ENCODE peak calls at places on chromosomes 2 and 18, in five cellular contexts. B, Z, Y, D and G are unnamed samples.

GRCh38 chr18:48983793-48984437 is 33.1 kb upstream of the SMAD7 start:
- DNase-seq in Z (no peak), Y (peak), D (no peak), B (peak), G (no peak)

GRCh38 chr2:241842620-241843211 is 16.0 kb downstream of the PDCD1 start:
- DNase-seq in D (no peak), Z (no peak), Y (no peak), B (peak), G (peak)

GRCh38 chr2:128284841-128285240 is 33.8 kb downstream of the HS6ST1 start:
- DNase-seq in Y (no peak), D (no peak), B (no peak), Z (no peak), G (no peak)

GRCh38 chr2:11160731-11161455 is 5.6 kb downstream of the SLC66A3 start:
- DNase-seq in Y (no peak), D (no peak), B (no peak), Z (no peak), G (no peak)

GRCh38 chr2:22377251-22377650 is 1007.7 kb upstream of the KLHL29 start:
- DNase-seq in Z (no peak), Y (no peak), B (no peak), D (peak), G (no peak)

GRCh38 chr2:115165529-115166109 is 723.2 kb downstream of the DPP10 start:
- DNase-seq in Z (peak), D (peak), Y (peak), B (no peak), G (peak)

GRCh38 chr2:206642075-206643025 is at the start of gene FAM237A:
- DNase-seq in B (peak), Z (peak), D (peak), Y (peak), G (peak)

GRCh38 chr2:96247009-96247408 is 18.8 kb downstream of the TMEM127 start:
- DNase-seq in D (peak), Z (no peak), Y (no peak), B (no peak), G (no peak)

GRCh38 chr2:71833855-71834554 is 313.7 kb downstream of the CYP26B1 start:
- DNase-seq in Z (no peak), B (peak), Y (no peak), D (no peak), G (peak)

GRCh38 chr2:240344904-240345303 is 90.6 kb upstream of the GPC1 start:
- DNase-seq in Y (no peak), B (no peak), D (no peak), Z (no peak), G (peak)

GRCh38 chr2:169815849-169816248 is 8.9 kb downstream of the METTL5 start:
- DNase-seq in Z (no peak), D (no peak), B (no peak), Y (peak), G (no peak)

GRCh38 chr2:187263675-187264580 is 184.1 kb downstream of the CALCRL start:
- DNase-seq in Z (no peak), Y (no peak), D (peak), B (peak), G (no peak)

GRCh38 chr18:73715228-73715670 is 432.4 kb downstream of the FBXO15 start:
- DNase-seq in B (no peak), D (no peak), Z (no peak), Y (peak), G (peak)

GRCh38 chr2:100013892-100014677 is 128.3 kb downstream of the AFF3 start:
- DNase-seq in B (peak), D (peak), Y (peak), Z (peak), G (peak)

GRCh38 chr2:161178756-161179155 is 18.5 kb downstream of the TANK start:
- DNase-seq in B (no peak), Z (no peak), D (peak), Y (no peak), G (no peak)

GRCh38 chr18:59881728-59882685 is 17.8 kb upstream of the PMAIP1 start:
- DNase-seq in Y (peak), B (no peak), D (peak), Z (no peak), G (no peak)

GRCh38 chr2:10220516-10221391 is 82.0 kb upstream of the HPCAL1 start:
- DNase-seq in Y (peak), D (no peak), Z (no peak), B (no peak), G (peak)

GRCh38 chr2:133789743-133790142 is 221.5 kb upstream of the NCKAP5 start:
- DNase-seq in B (no peak), Y (no peak), Z (no peak), D (peak), G (no peak)
- H3K4me2 ChIP-seq in B (no peak), Y (no peak), Z (no peak), D (no peak), G (no peak)

GRCh38 chr2:116645155-116645554 is 1169.3 kb upstream of the DDX18 start:
- DNase-seq in Z (no peak), D (no peak), B (no peak), Y (no peak), G (no peak)
- H3K4ac ChIP-seq in Z (no peak), D (no peak), B (no peak), Y (no peak), G (no peak)

DNA sequence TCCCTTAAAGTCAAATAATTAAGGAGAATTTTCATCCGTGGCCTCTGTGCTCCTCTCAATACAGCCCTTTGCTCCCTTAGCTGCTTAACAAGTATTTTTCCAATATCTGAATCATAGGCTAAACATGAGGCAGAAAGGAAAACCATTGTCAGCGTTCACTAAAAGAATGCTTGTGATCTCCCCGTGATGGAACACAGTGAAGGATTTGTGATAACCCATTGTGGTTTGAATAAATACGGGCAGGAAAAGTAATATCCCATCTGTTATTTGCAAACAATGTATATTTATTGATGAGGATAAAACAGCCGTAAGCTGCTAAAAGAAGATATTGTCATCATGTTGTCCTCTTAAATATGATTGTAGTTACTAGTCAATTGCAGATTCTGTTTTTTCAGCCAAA is 258.1 kb downstream of the NAPG start:
- DNase-seq in Y (no peak), B (no peak), Z (no peak), D (no peak), G (no peak)
- H3K4me2 ChIP-seq in Y (no peak), B (no peak), Z (no peak), D (no peak), G (no peak)

DNA sequence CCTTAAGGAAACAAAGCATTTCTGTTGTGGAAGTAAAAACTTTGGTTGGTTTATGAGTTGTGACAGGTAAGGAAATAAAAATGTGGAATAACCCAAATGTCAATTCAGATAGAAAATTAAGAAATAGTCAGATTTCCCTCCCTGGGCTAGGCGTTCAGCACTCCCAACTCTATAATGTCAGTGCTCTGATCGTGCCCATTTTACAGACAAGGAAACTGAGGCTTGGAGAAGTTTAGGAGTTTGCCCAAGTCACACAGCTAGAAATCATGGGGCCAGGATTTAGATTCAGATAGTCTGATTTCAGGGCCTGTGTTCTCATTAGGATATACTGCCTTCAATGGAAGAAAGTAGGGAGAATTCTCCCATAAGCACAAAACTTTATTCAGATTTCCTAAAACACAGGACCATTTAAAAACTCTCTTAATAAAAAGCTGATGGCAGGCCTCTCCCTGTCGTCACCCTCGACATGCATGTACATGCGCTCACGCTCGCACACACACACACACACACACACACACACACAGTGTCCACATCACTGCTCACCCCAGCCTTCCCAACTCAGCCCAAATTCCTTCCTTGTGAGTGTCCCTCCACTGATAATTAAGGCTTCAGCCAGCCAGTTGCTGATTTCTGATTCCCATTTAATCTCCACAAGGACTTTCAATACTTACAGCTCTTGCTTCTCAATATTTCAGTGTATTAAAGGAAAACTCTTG is 49.1 kb upstream of the SLC14A2 start:
- DNase-seq in Z (no peak), Y (peak), B (no peak), D (peak), G (no peak)
- H3K4ac ChIP-seq in Z (no peak), Y (no peak), B (no peak), D (no peak), G (no peak)

GRCh38 chr18:76345901-76346300 is 149.1 kb downstream of the ZNF516 start:
- DNase-seq in B (no peak), Z (no peak), D (no peak), Y (no peak), G (no peak)

GRCh38 chr18:76348267-76349066 is 146.6 kb downstream of the ZNF516 start:
- DNase-seq in B (peak), Z (no peak), D (peak), Y (no peak), G (no peak)

GRCh38 chr18:76349067-76349715 is 145.9 kb downstream of the ZNF516 start:
- DNase-seq in D (peak), B (peak), Y (peak), Z (peak), G (peak)

GRCh38 chr18:76346490-76347130 is 148.4 kb downstream of the ZNF516 start:
- DNase-seq in D (no peak), Y (no peak), B (no peak), Z (no peak), G (no peak)

DNA sequence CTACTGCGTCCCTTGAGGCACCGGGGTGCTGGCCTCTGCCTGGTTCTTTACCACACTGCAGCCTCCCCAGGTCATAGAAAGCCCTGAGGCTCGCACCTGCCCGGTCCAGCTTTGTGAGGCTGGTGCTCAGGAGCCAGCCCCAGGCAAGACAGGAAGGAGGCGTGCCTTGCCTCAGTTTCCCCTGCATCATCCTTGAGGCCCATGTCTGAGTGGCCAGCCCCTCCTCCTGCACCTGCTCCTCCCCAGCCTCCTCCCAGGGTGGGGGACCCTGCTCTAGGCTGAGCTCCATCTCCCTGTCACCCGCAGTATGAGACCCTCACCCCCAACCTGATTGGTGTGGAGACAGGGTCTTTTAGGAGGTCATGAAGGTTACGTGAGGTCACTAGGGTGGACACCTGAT is 147.7 kb downstream of the ZNF516 start:
- DNase-seq in Z (no peak), D (no peak), Y (no peak), B (no peak), G (no peak)
- H3K4me2 ChIP-seq in Z (no peak), D (no peak), Y (no peak), B (no peak), G (no peak)

DNA sequence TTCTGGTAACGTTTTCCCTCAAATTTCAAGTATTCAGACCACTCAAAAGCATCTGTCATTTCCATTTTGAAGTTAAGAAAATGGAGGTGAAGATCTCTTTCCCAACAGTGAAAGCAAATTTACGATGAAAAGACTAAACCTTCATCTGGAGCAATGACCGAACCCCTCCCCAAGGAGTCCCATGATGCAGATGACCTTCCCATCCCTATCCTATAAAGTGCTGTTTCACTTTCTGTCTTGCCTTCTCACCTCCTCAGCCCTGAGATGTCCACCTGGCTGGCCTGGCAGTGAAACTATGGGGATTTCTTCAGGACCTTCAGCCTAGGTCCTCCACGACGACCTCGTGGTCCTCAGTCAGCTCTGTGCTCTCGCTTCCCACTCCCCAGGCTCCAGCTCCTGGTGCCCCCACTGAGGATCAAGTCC is 925 bp upstream of the NPC1 start:
- DNase-seq in Z (no peak), D (peak), B (no peak), Y (no peak), G (no peak)
- H3K4ac ChIP-seq in Z (no peak), D (no peak), B (no peak), Y (peak), G (no peak)